ENCODE peak calls at places on chromosomes 5 and 9, in ten cellular contexts. Q is midbrain; W is NCI-H187; S is stimulated activated CD4-positive, alpha-beta T cell treated with anti-CD3 and anti-CD28 coated beads, Interleukin-15, amount 100 ng/mL, for 1 hour; E is T-helper 2 cell; Z is activated naive CD4-positive, alpha-beta T cell; H is GM20000; J is activated CD4-positive, alpha-beta T cell treated with anti-CD3 and anti-CD28 coated beads, Interleukin-2, amount 50 U/mL, for 1 hour; V is ovary; F is fibroblast of mammary gland. A is an unnamed sample.

GRCh38 chr5:148730272-148730954 is 76.1 kb upstream of the HTR4 start:
- DNase-seq in Q (no peak), W (no peak), S (no peak), E (no peak), Z (no peak), H (no peak), J (no peak), V (no peak), F (peak), A (no peak)

GRCh38 chr5:14735944-14736343 is 71.4 kb downstream of the OTULIN start:
- DNase-seq in Q (no peak), W (no peak), S (no peak), E (no peak), Z (no peak), H (no peak), J (no peak), V (no peak), F (no peak), A (peak)

GRCh38 chr5:79202076-79202475 is 33.9 kb upstream of the JMY start:
- DNase-seq in Q (no peak), W (no peak), S (no peak), E (no peak), Z (no peak), H (no peak), J (no peak), V (no peak), F (peak), A (no peak)

GRCh38 chr5:157651623-157652376 is 438 bp downstream of the SOX30 start:
- DNase-seq in Q (no peak), W (no peak), S (peak), E (peak), Z (peak), H (peak), J (peak), V (peak), F (peak), A (peak)

GRCh38 chr5:141359790-141360426 is at the start of gene PCDHGB2:
- DNase-seq in Q (no peak), W (no peak), S (no peak), E (peak), Z (no peak), H (peak), J (no peak), V (no peak), F (peak), A (no peak)

GRCh38 chr9:81308404-81308803 is 380.9 kb downstream of the TLE1 start:
- DNase-seq in Q (no peak), W (no peak), S (no peak), E (no peak), Z (no peak), H (no peak), J (no peak), V (no peak), F (no peak), A (no peak)

GRCh38 chr9:14661421-14662059 is 31.7 kb downstream of the ZDHHC21 start:
- DNase-seq in Q (peak), W (no peak), S (no peak), E (no peak), Z (no peak), H (peak), J (no peak), V (no peak), F (peak), A (no peak)

GRCh38 chr9:14277202-14277601 is 36.7 kb downstream of the NFIB start:
- DNase-seq in Q (no peak), W (no peak), S (no peak), E (no peak), Z (no peak), H (no peak), J (no peak), V (peak), F (peak), A (no peak)

GRCh38 chr5:98581416-98581999 is 192.0 kb upstream of the RGMB start:
- DNase-seq in Q (no peak), W (no peak), S (no peak), E (no peak), Z (no peak), H (no peak), J (no peak), V (no peak), F (peak), A (no peak)

GRCh38 chr9:74357577-74357976 is 139.6 kb upstream of the RORB start:
- DNase-seq in Q (no peak), W (no peak), S (no peak), E (no peak), Z (no peak), H (no peak), J (no peak), V (no peak), F (no peak), A (no peak)

GRCh38 chr9:99171225-99172128 is 50.3 kb downstream of the ALG2 start:
- DNase-seq in Q (no peak), W (no peak), S (no peak), E (no peak), Z (no peak), H (no peak), J (no peak), V (no peak), F (no peak), A (no peak)

GRCh38 chr5:10793785-10794184 is 32.8 kb upstream of the DAP start:
- DNase-seq in Q (no peak), W (no peak), S (no peak), E (no peak), Z (no peak), H (no peak), J (no peak), V (no peak), F (no peak), A (no peak)

A was measured in heart right ventricle.